ENCODE peak calls at places on chromosome 17, in six cellular contexts. R, P, X, A, B and N are unnamed samples.
A peak's percentile ranks its signal among the peaks of the same experiment; 100 is the strongest.

GRCh38 chr17:46191332-46192210 is 1.7 kb downstream of the KANSL1 start:
- DNase-seq in A (no peak), B (peak; percentile 29), R (no peak), X (no peak), P (peak; percentile 42), N (no peak)

GRCh38 chr17:68036304-68037147 is 991 bp downstream of the KPNA2 start:
- DNase-seq in B (peak; percentile 58), X (no peak), R (no peak), P (peak; percentile 50), A (no peak), N (no peak)

GRCh38 chr17:83152745-83153611 is 73.6 kb downstream of the METRNL start:
- DNase-seq in B (no peak), R (no peak), P (no peak), X (no peak), A (no peak), N (no peak)

GRCh38 chr17:55588446-55588845 is 77.2 kb upstream of the SMIM36 start:
- DNase-seq in R (no peak), B (peak; percentile 35), P (no peak), X (no peak), A (no peak), N (no peak)

GRCh38 chr17:57671546-57672204 is 73.4 kb downstream of the CCDC182 start:
- DNase-seq in X (peak; percentile 92), B (peak; percentile 74), R (peak; percentile 53), A (peak; percentile 48), P (peak; percentile 81), N (peak; percentile 41)

GRCh38 chr17:13557077-13557476 is 44.7 kb downstream of the HS3ST3A1 start:
- DNase-seq in X (no peak), P (peak; percentile 59), R (no peak), A (no peak), B (peak; percentile 74), N (no peak)

GRCh38 chr17:40825596-40825995 is 3.2 kb upstream of the KRT10 start:
- DNase-seq in A (no peak), R (no peak), X (no peak), P (no peak), B (no peak), N (no peak)

GRCh38 chr17:46978489-46979022 is 497 bp downstream of the RPRML start:
- DNase-seq in R (no peak), X (peak; percentile 35), P (no peak), B (no peak), A (no peak), N (no peak)

GRCh38 chr17:81510798-81511549 is 1.6 kb downstream of the ACTG1 start:
- DNase-seq in P (no peak), B (no peak), X (no peak), A (no peak), R (peak; percentile 43), N (no peak)

GRCh38 chr17:83194189-83194565 is 114.8 kb downstream of the METRNL start:
- DNase-seq in R (no peak), X (no peak), P (no peak), B (no peak), A (peak; percentile 14), N (peak; percentile 20)

GRCh38 chr17:68794636-68795503 is 160.3 kb downstream of the ABCA8 start:
- DNase-seq in A (peak; percentile 50), R (no peak), B (peak; percentile 77), X (no peak), P (peak; percentile 81), N (no peak)

GRCh38 chr17:78343099-78343432 is 16.8 kb downstream of the SOCS3 start:
- DNase-seq in B (peak; percentile 95), A (no peak), R (no peak), P (peak; percentile 94), X (no peak), N (no peak)

GRCh38 chr17:15782809-15783208 is 50.7 kb downstream of the TBC1D26 start:
- DNase-seq in B (peak; percentile 36), X (peak; percentile 46), A (no peak), R (no peak), P (peak; percentile 55), N (peak; percentile 29)

GRCh38 chr17:69326302-69327059 is 452 bp downstream of the ABCA5 start:
- DNase-seq in B (peak; percentile 29), A (no peak), P (peak; percentile 27), X (no peak), R (no peak), N (no peak)

GRCh38 chr17:4914009-4914408 is 11.1 kb upstream of the CHRNE start:
- DNase-seq in A (no peak), P (no peak), X (no peak), B (peak; percentile 39), R (no peak), N (no peak)

GRCh38 chr17:79742951-79743476 is 12.3 kb downstream of the ENPP7 start:
- DNase-seq in P (no peak), A (no peak), R (no peak), B (no peak), X (no peak), N (no peak)

GRCh38 chr17:2123467-2124251 is 68.8 kb downstream of the HIC1 start:
- DNase-seq in R (peak; percentile 0), P (no peak), A (no peak), X (no peak), B (peak; percentile 41), N (no peak)

GRCh38 chr17:10857976-10858375 is 20.1 kb upstream of the PIRT start:
- DNase-seq in P (no peak), X (no peak), A (no peak), R (no peak), B (no peak), N (no peak)

GRCh38 chr17:77354721-77355455 is 214.1 kb downstream of the SEC14L1 start:
- DNase-seq in R (no peak), X (no peak), P (peak; percentile 95), B (peak; percentile 99), A (peak; percentile 27), N (no peak)

GRCh38 chr17:44761932-44762810 is 3.4 kb downstream of the ADAM11 start:
- DNase-seq in X (no peak), B (no peak), P (no peak), R (no peak), A (no peak), N (no peak)

GRCh38 chr17:45361451-45361850 is 44.6 kb upstream of the MAP3K14 start:
- DNase-seq in B (no peak), A (peak; percentile 8), R (no peak), P (no peak), X (no peak), N (no peak)

GRCh38 chr17:66215529-66215911 is 13.7 kb downstream of the APOH start:
- DNase-seq in P (no peak), X (no peak), R (no peak), B (no peak), A (no peak), N (no peak)

GRCh38 chr17:43308999-43309398 is 75.2 kb upstream of the RNU2-1 start:
- DNase-seq in X (no peak), P (no peak), R (no peak), A (no peak), B (no peak), N (no peak)

GRCh38 chr17:58402047-58402446 is 15.3 kb downstream of the RNF43 start:
- DNase-seq in B (peak; percentile 54), P (no peak), A (no peak), X (no peak), R (no peak), N (no peak)

GRCh38 chr17:59707971-59708425 is 544 bp downstream of the VMP1 start:
- DNase-seq in X (no peak), A (no peak), R (no peak), P (no peak), B (peak; percentile 29), N (no peak)

DNA sequence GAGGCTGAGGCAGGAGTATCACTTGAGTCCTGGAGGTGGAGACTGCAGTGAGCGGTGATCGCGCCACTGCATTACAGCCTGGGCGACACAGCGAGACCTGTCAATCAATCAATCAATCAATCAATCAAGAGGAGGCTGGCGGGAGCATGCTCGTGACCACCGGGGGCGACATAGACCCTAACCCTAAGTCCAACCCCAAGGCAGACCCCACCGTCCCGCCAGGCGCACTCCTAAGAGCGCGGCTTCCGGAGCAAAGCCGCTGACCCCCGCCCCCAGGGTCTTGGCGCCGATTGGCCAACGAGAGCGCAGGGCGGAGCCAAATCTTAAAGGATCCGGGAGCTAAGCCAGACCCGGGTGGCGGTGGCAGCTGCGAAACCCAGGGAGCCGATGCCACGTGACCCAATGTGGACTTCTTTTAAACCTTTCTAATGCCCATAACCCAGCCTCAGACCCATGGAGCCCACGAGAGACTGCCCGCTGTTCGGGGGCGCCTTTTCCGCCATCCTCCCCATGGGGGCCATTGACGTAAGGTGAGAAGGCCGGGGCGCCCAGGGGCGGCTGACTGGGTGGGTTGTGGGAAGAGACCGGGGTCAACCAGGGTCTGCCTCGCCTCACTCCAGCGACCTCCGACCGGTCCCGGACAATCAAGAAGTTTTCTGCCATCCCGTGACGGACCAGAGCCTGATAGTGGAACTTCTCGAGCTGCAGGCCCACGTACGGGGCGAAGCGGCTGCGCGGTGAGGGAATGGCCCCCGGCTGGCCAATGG is at the start of gene RANGRF:
- DNase-seq in P (peak; percentile 87), A (peak; percentile 80), R (peak; percentile 77), B (peak; percentile 75), X (peak; percentile 90), N (peak; percentile 77)
- TF ChIP-seq CTCF in P (no peak), A (no peak), R (no peak), B (no peak), X (no peak), N (no peak)

GRCh38 chr17:17366941-17367885 is 64.0 kb downstream of the NT5M start:
- DNase-seq in B (no peak), X (no peak), A (no peak), R (no peak), P (no peak), N (no peak)
- TF ChIP-seq CTCF in B (no peak), X (no peak), A (no peak), R (no peak), P (no peak), N (no peak)

GRCh38 chr17:652310-652709 is 62.3 kb downstream of the VPS53 start:
- DNase-seq in R (no peak), P (no peak), B (peak; percentile 76), A (peak; percentile 68), X (no peak), N (no peak)
- TF ChIP-seq CTCF in R (no peak), P (no peak), B (no peak), A (no peak), X (no peak), N (no peak)

DNA sequence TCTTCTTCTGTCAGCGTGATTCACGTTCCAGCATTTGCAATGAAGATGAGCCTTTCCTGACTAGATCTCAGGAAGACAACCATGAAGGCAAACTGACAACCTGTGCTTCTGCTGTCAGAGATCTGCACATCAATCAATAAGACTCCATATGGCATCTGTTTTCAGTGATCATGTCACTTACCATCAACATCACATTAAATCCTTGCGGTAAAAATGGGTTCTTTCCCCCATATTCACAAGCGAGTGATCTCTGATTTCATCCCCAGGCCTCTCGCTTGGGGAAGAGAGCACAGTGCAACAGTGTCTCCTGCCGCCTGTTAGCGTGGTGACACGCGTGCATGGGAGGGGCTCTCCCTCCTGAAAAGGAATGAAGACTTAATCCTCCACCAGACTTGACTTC is 11.1 kb downstream of the NACA2 start:
- DNase-seq in X (no peak), R (no peak), B (peak; percentile 23), P (peak; percentile 46), A (no peak), N (no peak)
- TF ChIP-seq CTCF in X (no peak), R (no peak), B (peak; percentile 14), P (peak; percentile 25), A (no peak), N (no peak)

DNA sequence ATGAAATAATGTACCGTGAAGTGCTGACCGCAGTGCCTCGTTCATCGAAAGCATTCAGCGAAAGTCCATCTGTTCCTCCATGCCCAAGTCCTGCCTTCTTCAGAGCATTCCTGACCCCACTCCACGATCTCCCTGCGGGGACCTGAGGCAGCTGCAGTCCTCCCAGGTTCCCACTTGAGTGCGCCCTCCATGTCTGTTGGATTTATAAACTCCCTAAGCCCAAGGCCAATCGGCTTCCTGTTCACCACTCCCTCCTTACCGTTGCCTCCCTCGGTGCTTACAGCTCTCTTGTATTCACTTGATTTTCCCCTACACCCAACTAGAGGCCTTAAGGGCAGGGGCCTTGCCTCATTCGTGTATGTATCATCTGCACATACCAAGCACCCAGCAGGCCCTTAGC is 2.8 kb downstream of the RAD51D start:
- DNase-seq in X (no peak), B (no peak), R (no peak), P (no peak), A (no peak), N (no peak)
- TF ChIP-seq CTCF in X (no peak), B (no peak), R (no peak), P (no peak), A (no peak), N (no peak)